ENCODE peak calls at places on chromosomes 11 and 22, in six cellular contexts. C, W, F, A, M and E are unnamed samples. For H3K4me1 and H3K9me3, the result is how much of the 10 kb centered on the place peaks cover.

GRCh38 chr11:46560300-46561025 is 33.4 kb downstream of the AMBRA1 start:
- DNase-seq in C (no peak), F (peak), W (no peak), A (peak), M (no peak), E (peak)

GRCh38 chr22:49855491-49855911 is 1.9 kb downstream of the ZBED4 start:
- DNase-seq in A (no peak), C (no peak), W (peak), M (no peak), F (no peak), E (peak)

GRCh38 chr22:27185903-27186302 is 528.5 kb downstream of the MIAT start:
- DNase-seq in A (no peak), C (no peak), F (no peak), M (peak), W (no peak), E (no peak)

GRCh38 chr11:126943319-126943718 is 57.3 kb downstream of the KIRREL3 start:
- DNase-seq in M (no peak), F (no peak), W (no peak), C (no peak), A (no peak), E (no peak)

GRCh38 chr22:49210606-49211005 is 617.1 kb downstream of the BRD1 start:
- DNase-seq in A (no peak), W (no peak), C (no peak), M (no peak), F (no peak), E (no peak)

GRCh38 chr22:41935015-41935908 is 8.7 kb upstream of the TNFRSF13C start:
- DNase-seq in A (no peak), C (no peak), F (no peak), W (no peak), M (no peak), E (no peak)

GRCh38 chr11:8928981-8929615 is 3.6 kb downstream of the C11orf16 start:
- DNase-seq in C (no peak), W (no peak), F (no peak), M (no peak), A (no peak), E (peak)

GRCh38 chr11:93089474-93090102 is 108.2 kb downstream of the SLC36A4 start:
- DNase-seq in A (peak), F (peak), M (no peak), W (peak), C (peak), E (peak)

GRCh38 chr22:37060801-37061610 is 9.5 kb downstream of the KCTD17 start:
- DNase-seq in M (no peak), W (no peak), A (no peak), C (no peak), F (no peak), E (no peak)

GRCh38 chr11:46175401-46176002 is 54.2 kb upstream of the PHF21A start:
- DNase-seq in C (no peak), F (no peak), M (no peak), W (no peak), A (no peak), E (no peak)

GRCh38 chr11:8266246-8267241 is 2.9 kb upstream of the LMO1 start:
- DNase-seq in F (no peak), W (no peak), A (no peak), C (no peak), M (no peak), E (no peak)

GRCh38 chr11:61768376-61769076 is 16.1 kb downstream of the MYRF start:
- DNase-seq in C (no peak), M (peak), A (no peak), W (no peak), F (no peak), E (no peak)

GRCh38 chr11:8697056-8697455 is 14.5 kb downstream of the RPL27A start:
- DNase-seq in F (no peak), A (no peak), M (no peak), W (no peak), C (no peak), E (no peak)

GRCh38 chr22:39607093-39607492 is 36.5 kb downstream of the CACNA1I start:
- DNase-seq in A (no peak), F (no peak), W (no peak), C (no peak), M (no peak), E (no peak)

GRCh38 chr11:62340269-62340901 is 3.1 kb downstream of the ASRGL1 start:
- DNase-seq in M (peak), F (peak), A (peak), C (peak), W (peak), E (peak)

GRCh38 chr11:73982595-73982989 is at the start of gene UCP2:
- DNase-seq in C (peak), M (peak), A (peak), W (peak), F (peak), E (peak)

DNA sequence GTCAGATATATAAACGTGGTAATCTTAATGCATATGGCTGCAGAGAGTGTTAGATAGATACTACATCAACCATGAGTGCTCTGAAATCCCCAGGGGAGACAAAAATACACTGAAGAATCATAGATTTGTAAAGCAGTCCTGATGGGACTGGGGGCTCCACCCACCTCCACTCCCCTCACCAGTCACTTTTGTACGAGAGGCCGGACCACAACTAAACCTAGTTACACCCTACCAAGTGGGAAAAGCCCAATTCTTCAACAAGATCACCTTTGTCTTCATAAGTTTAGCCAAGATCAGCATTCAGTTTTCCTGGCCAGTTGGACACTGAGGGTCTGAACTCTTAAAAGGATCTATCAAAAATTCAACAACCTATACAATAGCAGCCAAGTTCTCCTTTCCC is 1.5 kb downstream of the SF1 start:
- DNase-seq in W (no peak), A (no peak), F (no peak), C (no peak), M (no peak), E (no peak)
- H3K4me1 ChIP-seq in W (under half), A (under half), F (half or more), C (under half), M (under half), E (under half)

DNA sequence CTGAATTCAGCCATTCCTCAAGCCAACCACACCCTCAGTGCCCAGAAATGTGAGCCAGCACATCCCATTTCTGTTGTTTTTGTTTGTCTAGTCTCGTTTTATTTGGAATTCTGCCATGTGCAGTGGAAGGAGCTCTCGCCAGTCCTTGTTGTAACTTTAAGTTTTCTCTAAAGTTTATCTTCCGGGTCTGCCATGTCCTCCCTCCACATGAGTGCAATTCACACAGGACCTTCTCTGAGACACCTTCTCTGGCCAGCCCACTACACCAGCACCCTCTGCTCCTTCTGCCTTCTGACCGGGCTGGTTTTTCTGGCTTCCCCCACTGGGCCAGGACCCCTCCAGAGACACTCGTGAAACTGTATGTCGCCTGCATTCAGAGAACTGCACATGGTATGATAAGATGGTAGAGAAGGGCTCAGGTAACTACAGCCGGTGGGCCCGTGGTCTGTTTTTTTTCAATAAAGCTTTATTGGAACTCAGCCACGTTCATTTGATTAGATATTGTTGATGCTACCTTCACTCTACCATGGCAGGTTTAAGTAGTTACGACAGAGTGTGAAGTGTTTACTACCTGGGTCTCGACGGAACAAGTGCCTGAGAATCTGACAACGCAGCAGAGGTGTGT is 513.9 kb downstream of the TBC1D22A start:
- DNase-seq in A (no peak), M (no peak), F (no peak), C (no peak), W (no peak), E (no peak)
- H3K9me3 ChIP-seq in A (under half), M (under half), F (under half), C (under half), W (under half), E (under half)

GRCh38 chr11:17333799-17334586 is 17.6 kb upstream of the NCR3LG1 start:
- DNase-seq in M (no peak), F (no peak), W (no peak), A (no peak), C (no peak), E (no peak)

GRCh38 chr11:17331669-17332068 is 19.9 kb upstream of the NCR3LG1 start:
- DNase-seq in A (no peak), M (no peak), F (no peak), C (no peak), W (no peak), E (no peak)

GRCh38 chr11:17328856-17329490 is 22.6 kb upstream of the NCR3LG1 start:
- DNase-seq in C (peak), F (no peak), W (no peak), A (no peak), M (no peak), E (no peak)
- TF ChIP-seq EZH2phosphoT487 in C (no peak), F (no peak), W (no peak), A (no peak), M (no peak), E (no peak)

GRCh38 chr11:68306636-68307035 is 5.8 kb upstream of the LRP5 start:
- DNase-seq in M (no peak), W (no peak), A (no peak), F (no peak), C (no peak), E (no peak)
- H3K4me1 ChIP-seq in M (under half), W (under half), A (under half), F (under half), C (under half), E (under half)